ENCODE peak calls at places on chromosomes 11 and 22, in eight cellular contexts. One of them, this sample, is unnamed.

GRCh38 chr11:8760896-8761295 is 78.3 kb downstream of the RPL27A start:
- DNase-seq in lung: no peak
- DNase-seq in colonic mucosa: no peak
- DNase-seq in neural progenitor cell: no peak
- DNase-seq in GM13977: no peak
- DNase-seq in GM12865: no peak
- DNase-seq in transverse colon: no peak
- DNase-seq in mucosa of descending colon: no peak
- DNase-seq in this sample: no peak

GRCh38 chr11:61718613-61719302 is 33.7 kb upstream of the MYRF start:
- DNase-seq in lung: no peak
- DNase-seq in transverse colon: no peak
- DNase-seq in GM13977: no peak
- DNase-seq in GM12865: no peak
- DNase-seq in colonic mucosa: no peak
- DNase-seq in mucosa of descending colon: peak; percentile 32
- DNase-seq in neural progenitor cell: peak; percentile 85
- DNase-seq in this sample: peak; percentile 80

GRCh38 chr11:111846640-111847039 is 24.7 kb downstream of the ALG9 start:
- DNase-seq in lung: no peak
- DNase-seq in colonic mucosa: no peak
- DNase-seq in transverse colon: no peak
- DNase-seq in GM12865: no peak
- DNase-seq in neural progenitor cell: no peak
- DNase-seq in mucosa of descending colon: no peak
- DNase-seq in GM13977: no peak
- DNase-seq in this sample: no peak

GRCh38 chr11:35524780-35525179 is 636 bp downstream of the PAMR1 start:
- DNase-seq in colonic mucosa: no peak
- DNase-seq in GM12865: no peak
- DNase-seq in neural progenitor cell: no peak
- DNase-seq in mucosa of descending colon: no peak
- DNase-seq in GM13977: no peak
- DNase-seq in lung: no peak
- DNase-seq in transverse colon: no peak
- DNase-seq in this sample: no peak

GRCh38 chr11:81658722-81659121 is 1074.9 kb downstream of the FAM181B start:
- DNase-seq in transverse colon: no peak
- DNase-seq in GM12865: peak; percentile 49
- DNase-seq in neural progenitor cell: peak; percentile 48
- DNase-seq in GM13977: peak; percentile 23
- DNase-seq in lung: no peak
- DNase-seq in colonic mucosa: no peak
- DNase-seq in mucosa of descending colon: no peak
- DNase-seq in this sample: no peak

GRCh38 chr22:49080631-49081030 is 747.0 kb downstream of the BRD1 start:
- DNase-seq in lung: no peak
- DNase-seq in GM13977: no peak
- DNase-seq in mucosa of descending colon: no peak
- DNase-seq in transverse colon: no peak
- DNase-seq in GM12865: no peak
- DNase-seq in colonic mucosa: no peak
- DNase-seq in neural progenitor cell: no peak
- DNase-seq in this sample: no peak

GRCh38 chr11:117228091-117228490 is 3.8 kb downstream of the PCSK7 start:
- DNase-seq in GM12865: no peak
- DNase-seq in lung: no peak
- DNase-seq in colonic mucosa: no peak
- DNase-seq in GM13977: no peak
- DNase-seq in neural progenitor cell: no peak
- DNase-seq in mucosa of descending colon: no peak
- DNase-seq in transverse colon: no peak
- DNase-seq in this sample: no peak

GRCh38 chr11:32005786-32006406 is 85.0 kb upstream of the RCN1 start:
- DNase-seq in GM12865: no peak
- DNase-seq in lung: no peak
- DNase-seq in transverse colon: no peak
- DNase-seq in GM13977: no peak
- DNase-seq in neural progenitor cell: no peak
- DNase-seq in mucosa of descending colon: no peak
- DNase-seq in colonic mucosa: no peak
- DNase-seq in this sample: no peak

GRCh38 chr22:36775589-36775965 is 342 bp downstream of the IFT27 start:
- DNase-seq in GM12865: peak; percentile 43
- DNase-seq in transverse colon: peak; percentile 41
- DNase-seq in neural progenitor cell: peak; percentile 69
- DNase-seq in GM13977: peak; percentile 42
- DNase-seq in lung: peak; percentile 39
- DNase-seq in colonic mucosa: peak; percentile 50
- DNase-seq in mucosa of descending colon: peak; percentile 46
- DNase-seq in this sample: peak; percentile 37

GRCh38 chr11:121359587-121359986 is 67.0 kb downstream of the SC5D start:
- DNase-seq in GM13977: no peak
- DNase-seq in neural progenitor cell: no peak
- DNase-seq in colonic mucosa: no peak
- DNase-seq in transverse colon: no peak
- DNase-seq in mucosa of descending colon: no peak
- DNase-seq in GM12865: no peak
- DNase-seq in lung: no peak
- DNase-seq in this sample: no peak

DNA sequence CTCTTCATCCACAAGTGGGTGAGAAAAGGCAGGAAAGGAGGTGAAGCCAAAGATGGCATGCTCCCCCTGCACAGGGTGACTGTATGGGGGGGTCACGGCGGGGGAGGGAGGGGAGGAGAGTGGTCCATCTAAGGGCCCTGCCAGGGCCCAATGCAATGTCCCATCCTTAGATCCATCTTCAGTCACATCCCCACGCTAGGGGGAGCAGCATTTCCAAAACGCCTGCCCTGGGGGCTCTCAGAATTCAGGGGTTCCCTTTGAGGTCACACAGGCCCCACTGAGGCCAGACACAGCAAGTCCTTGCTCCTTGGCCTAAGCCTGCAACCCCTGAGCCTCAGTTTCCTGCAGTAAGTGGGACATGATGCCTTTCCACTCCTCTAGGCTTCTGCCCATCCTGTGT is 52.4 kb downstream of the RTN4R start:
- DNase-seq in mucosa of descending colon: no peak
- DNase-seq in GM12865: no peak
- DNase-seq in neural progenitor cell: no peak
- DNase-seq in lung: no peak
- DNase-seq in colonic mucosa: no peak
- DNase-seq in GM13977: no peak
- DNase-seq in transverse colon: no peak
- DNase-seq in this sample: no peak
- TF ChIP-seq CTCF in mucosa of descending colon: no peak
- TF ChIP-seq CTCF in GM12865: peak; percentile 6
- TF ChIP-seq CTCF in neural progenitor cell: no peak
- TF ChIP-seq CTCF in lung: no peak
- TF ChIP-seq CTCF in colonic mucosa: no peak
- TF ChIP-seq CTCF in GM13977: peak; percentile 8
- TF ChIP-seq CTCF in transverse colon: no peak
- TF ChIP-seq CTCF in this sample: no peak

GRCh38 chr22:41285820-41286638 is at the start of gene RANGAP1:
- DNase-seq in transverse colon: peak; percentile 99
- DNase-seq in GM13977: peak; percentile 98
- DNase-seq in neural progenitor cell: peak; percentile 100
- DNase-seq in GM12865: peak; percentile 99
- DNase-seq in colonic mucosa: peak; percentile 99
- DNase-seq in mucosa of descending colon: peak; percentile 98
- DNase-seq in lung: peak; percentile 99
- DNase-seq in this sample: peak; percentile 98
- TF ChIP-seq CTCF in transverse colon: peak; percentile 58
- TF ChIP-seq CTCF in GM13977: peak; percentile 20
- TF ChIP-seq CTCF in neural progenitor cell: no peak
- TF ChIP-seq CTCF in GM12865: peak; percentile 16
- TF ChIP-seq CTCF in colonic mucosa: no peak
- TF ChIP-seq CTCF in mucosa of descending colon: peak; percentile 34
- TF ChIP-seq CTCF in lung: no peak
- TF ChIP-seq CTCF in this sample: no peak

GRCh38 chr11:6567371-6567745 is 36.1 kb downstream of the RRP8 start:
- DNase-seq in mucosa of descending colon: no peak
- DNase-seq in neural progenitor cell: no peak
- DNase-seq in GM12865: no peak
- DNase-seq in colonic mucosa: no peak
- DNase-seq in lung: no peak
- DNase-seq in transverse colon: no peak
- DNase-seq in GM13977: peak; percentile 14
- DNase-seq in this sample: no peak

GRCh38 chr11:6566704-6567370 is 36.6 kb downstream of the RRP8 start:
- DNase-seq in GM13977: peak; percentile 7
- DNase-seq in neural progenitor cell: no peak
- DNase-seq in mucosa of descending colon: no peak
- DNase-seq in colonic mucosa: no peak
- DNase-seq in GM12865: no peak
- DNase-seq in lung: no peak
- DNase-seq in transverse colon: no peak
- DNase-seq in this sample: no peak

GRCh38 chr11:6565988-6566703 is 37.3 kb downstream of the RRP8 start:
- DNase-seq in transverse colon: no peak
- DNase-seq in GM12865: no peak
- DNase-seq in neural progenitor cell: no peak
- DNase-seq in GM13977: peak; percentile 12
- DNase-seq in mucosa of descending colon: no peak
- DNase-seq in lung: no peak
- DNase-seq in colonic mucosa: no peak
- DNase-seq in this sample: no peak

GRCh38 chr11:6569706-6570105 is 33.7 kb downstream of the RRP8 start:
- DNase-seq in mucosa of descending colon: no peak
- DNase-seq in colonic mucosa: no peak
- DNase-seq in GM12865: no peak
- DNase-seq in GM13977: no peak
- DNase-seq in lung: no peak
- DNase-seq in transverse colon: no peak
- DNase-seq in neural progenitor cell: no peak
- DNase-seq in this sample: no peak

GRCh38 chr11:6568191-6568918 is 35.1 kb downstream of the RRP8 start:
- DNase-seq in neural progenitor cell: peak; percentile 68
- DNase-seq in mucosa of descending colon: peak; percentile 31
- DNase-seq in colonic mucosa: no peak
- DNase-seq in GM13977: peak; percentile 21
- DNase-seq in transverse colon: no peak
- DNase-seq in GM12865: no peak
- DNase-seq in lung: no peak
- DNase-seq in this sample: no peak
- TF ChIP-seq CTCF in neural progenitor cell: peak; percentile 19
- TF ChIP-seq CTCF in mucosa of descending colon: no peak
- TF ChIP-seq CTCF in colonic mucosa: no peak
- TF ChIP-seq CTCF in GM13977: no peak
- TF ChIP-seq CTCF in transverse colon: no peak
- TF ChIP-seq CTCF in GM12865: no peak
- TF ChIP-seq CTCF in lung: no peak
- TF ChIP-seq CTCF in this sample: no peak

DNA sequence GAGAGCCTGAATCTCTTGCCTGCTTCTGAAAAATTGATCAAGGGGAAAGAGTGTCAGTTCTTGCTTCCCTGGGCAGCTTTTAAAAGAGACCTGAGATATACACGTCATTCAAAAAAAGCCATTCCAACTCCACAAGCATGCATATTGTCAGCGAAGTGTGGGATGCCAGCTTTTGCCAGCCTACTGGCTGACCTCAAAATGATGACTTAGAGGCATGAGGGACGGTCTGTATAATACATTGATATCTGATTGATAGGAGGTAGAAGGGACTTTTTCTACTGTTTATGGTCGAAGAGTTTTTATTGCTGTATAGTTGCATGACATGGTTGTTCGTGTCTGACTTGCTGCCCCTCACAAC is 126.3 kb downstream of the MICAL2 start:
- DNase-seq in neural progenitor cell: no peak
- DNase-seq in colonic mucosa: no peak
- DNase-seq in GM13977: no peak
- DNase-seq in lung: no peak
- DNase-seq in GM12865: no peak
- DNase-seq in transverse colon: no peak
- DNase-seq in mucosa of descending colon: no peak
- DNase-seq in this sample: no peak
- TF ChIP-seq CTCF in neural progenitor cell: no peak
- TF ChIP-seq CTCF in colonic mucosa: no peak
- TF ChIP-seq CTCF in GM13977: no peak
- TF ChIP-seq CTCF in lung: no peak
- TF ChIP-seq CTCF in GM12865: no peak
- TF ChIP-seq CTCF in transverse colon: peak; percentile 1
- TF ChIP-seq CTCF in mucosa of descending colon: no peak
- TF ChIP-seq CTCF in this sample: peak; percentile 32

GRCh38 chr22:45948081-45948648 is 28.8 kb downstream of the WNT7B start:
- DNase-seq in neural progenitor cell: no peak
- DNase-seq in lung: no peak
- DNase-seq in GM13977: no peak
- DNase-seq in transverse colon: no peak
- DNase-seq in mucosa of descending colon: no peak
- DNase-seq in GM12865: no peak
- DNase-seq in colonic mucosa: no peak
- DNase-seq in this sample: no peak
- TF ChIP-seq CTCF in neural progenitor cell: no peak
- TF ChIP-seq CTCF in lung: no peak
- TF ChIP-seq CTCF in GM13977: no peak
- TF ChIP-seq CTCF in transverse colon: no peak
- TF ChIP-seq CTCF in mucosa of descending colon: no peak
- TF ChIP-seq CTCF in GM12865: no peak
- TF ChIP-seq CTCF in colonic mucosa: no peak
- TF ChIP-seq CTCF in this sample: no peak

GRCh38 chr11:69212121-69213110 is 56.7 kb downstream of the SMIM38 start:
- DNase-seq in GM13977: no peak
- DNase-seq in GM12865: no peak
- DNase-seq in neural progenitor cell: peak; percentile 34
- DNase-seq in lung: no peak
- DNase-seq in mucosa of descending colon: no peak
- DNase-seq in transverse colon: no peak
- DNase-seq in colonic mucosa: no peak
- DNase-seq in this sample: no peak
- TF ChIP-seq CTCF in GM13977: peak; percentile 27
- TF ChIP-seq CTCF in GM12865: no peak
- TF ChIP-seq CTCF in neural progenitor cell: peak; percentile 43
- TF ChIP-seq CTCF in lung: no peak
- TF ChIP-seq CTCF in mucosa of descending colon: no peak
- TF ChIP-seq CTCF in transverse colon: no peak
- TF ChIP-seq CTCF in colonic mucosa: no peak
- TF ChIP-seq CTCF in this sample: peak; percentile 26

DNA sequence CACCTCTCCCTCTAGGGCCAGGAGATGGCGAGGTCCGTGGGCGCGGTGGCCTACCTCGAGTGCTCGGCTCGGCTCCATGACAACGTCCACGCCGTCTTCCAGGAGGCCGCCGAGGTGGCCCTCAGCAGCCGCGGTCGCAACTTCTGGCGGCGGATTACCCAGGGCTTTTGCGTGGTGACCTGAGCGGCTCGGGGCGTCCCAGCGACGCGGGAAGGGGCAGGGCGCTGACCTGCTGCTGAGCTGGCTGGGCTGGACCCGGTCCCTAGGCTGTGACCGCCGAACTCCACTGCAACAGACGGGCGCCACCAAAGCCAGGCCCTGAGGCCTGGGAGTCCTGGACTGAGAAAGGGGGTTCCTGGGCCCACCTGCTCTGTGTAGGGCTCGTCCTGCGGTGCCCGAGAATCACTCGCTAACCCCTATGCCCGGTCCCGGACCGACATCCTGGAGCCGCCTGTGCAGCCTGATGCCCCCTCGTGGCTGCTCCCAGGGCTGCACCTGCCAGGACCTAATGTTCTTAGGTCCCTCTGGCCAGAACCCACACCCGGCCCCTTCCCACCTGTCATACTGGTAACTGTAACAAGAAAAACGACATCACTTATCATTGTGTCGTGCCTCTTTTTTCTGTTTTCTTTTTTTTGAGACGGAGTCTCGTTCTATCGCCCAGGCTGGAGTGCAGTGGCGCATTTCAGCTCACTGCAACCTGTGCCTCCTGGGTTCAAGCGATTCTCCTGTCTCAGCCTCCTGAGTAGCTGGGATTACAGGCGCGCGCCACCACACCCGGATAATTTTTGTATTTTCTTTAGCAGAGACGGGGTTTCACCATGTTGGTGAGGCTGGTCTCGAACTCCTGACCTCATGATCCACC is 15.0 kb downstream of the RHOD start:
- DNase-seq in GM12865: peak; percentile 82
- DNase-seq in colonic mucosa: peak; percentile 88
- DNase-seq in neural progenitor cell: peak; percentile 89
- DNase-seq in transverse colon: peak; percentile 85
- DNase-seq in GM13977: peak; percentile 94
- DNase-seq in lung: peak; percentile 77
- DNase-seq in mucosa of descending colon: peak; percentile 91
- DNase-seq in this sample: peak; percentile 88
- TF ChIP-seq CTCF in GM12865: peak; percentile 89
- TF ChIP-seq CTCF in colonic mucosa: peak; percentile 93
- TF ChIP-seq CTCF in neural progenitor cell: peak; percentile 87
- TF ChIP-seq CTCF in transverse colon: peak; percentile 86
- TF ChIP-seq CTCF in GM13977: peak; percentile 91
- TF ChIP-seq CTCF in lung: peak; percentile 51
- TF ChIP-seq CTCF in mucosa of descending colon: peak; percentile 83
- TF ChIP-seq CTCF in this sample: peak; percentile 91

This sample was measured in glutamatergic neuron.